ENCODE peak calls at places on chromosomes 6 and 20, in ten cellular contexts. X is HepG2, D is adipocyte, V is astrocyte, J is kidney, U is mesendoderm, F is endodermal cell, N is MM.1S, M is fibroblast of lung, C is HCT116. T is an unnamed sample.

GRCh38 chr20:5888051-5888450 is 62.3 kb downstream of the TRMT6 start:
- DNase-seq in X (no peak), N (no peak), C (no peak), D (no peak), J (no peak), M (no peak), V (peak; percentile 32), F (no peak), U (no peak), T (no peak)

GRCh38 chr6:25237579-25237978 is 41.6 kb upstream of the CARMIL1 start:
- DNase-seq in X (no peak), J (no peak), M (no peak), C (no peak), N (no peak), U (no peak), F (no peak), D (no peak), V (no peak), T (no peak)

GRCh38 chr20:53983401-53983800 is 87.0 kb downstream of the BCAS1 start:
- DNase-seq in J (no peak), X (no peak), N (no peak), D (no peak), C (no peak), V (no peak), F (no peak), M (no peak), U (no peak), T (no peak)

GRCh38 chr6:27025351-27025750 is 222.2 kb upstream of the PRSS16 start:
- DNase-seq in F (no peak), X (no peak), N (no peak), J (no peak), M (no peak), D (no peak), V (no peak), C (no peak), U (no peak), T (no peak)

GRCh38 chr6:127690588-127690987 is 113.6 kb downstream of the C6orf58 start:
- DNase-seq in N (no peak), J (no peak), C (no peak), V (no peak), X (no peak), U (no peak), F (no peak), D (no peak), M (no peak), T (no peak)

GRCh38 chr6:41546866-41547798 is 951 bp downstream of the FOXP4 start:
- DNase-seq in N (peak; percentile 33), M (peak; percentile 34), F (peak; percentile 84), J (peak; percentile 87), C (no peak), D (peak; percentile 72), U (peak; percentile 75), V (peak; percentile 26), X (no peak), T (peak; percentile 54)

GRCh38 chr20:24662756-24663399 is 193.4 kb downstream of the SYNDIG1 start:
- DNase-seq in M (peak; percentile 67), C (no peak), V (peak; percentile 10), U (no peak), J (peak; percentile 4), F (no peak), X (no peak), N (no peak), D (peak; percentile 45), T (no peak)

GRCh38 chr6:31058128-31058894 is 48.0 kb downstream of the MUC22 start:
- DNase-seq in M (peak; percentile 94), N (no peak), F (no peak), U (no peak), D (peak; percentile 89), C (peak; percentile 70), X (peak; percentile 61), J (no peak), V (peak; percentile 97), T (peak; percentile 92)

GRCh38 chr6:42038163-42038562 is 12.2 kb upstream of the TAF8 start:
- DNase-seq in F (no peak), X (no peak), C (no peak), J (no peak), M (no peak), D (no peak), N (no peak), U (no peak), V (no peak), T (no peak)

GRCh38 chr20:59071224-59071623 is 28.6 kb upstream of the PRELID3B start:
- DNase-seq in V (no peak), J (no peak), M (no peak), C (no peak), X (no peak), D (no peak), U (no peak), F (no peak), N (no peak), T (no peak)

GRCh38 chr6:31057426-31058003 is 47.2 kb downstream of the MUC22 start:
- DNase-seq in X (no peak), C (no peak), M (peak; percentile 29), N (no peak), D (peak; percentile 54), J (no peak), F (no peak), V (peak; percentile 61), U (no peak), T (peak; percentile 28)

GRCh38 chr6:75935473-75935793 is 137.0 kb downstream of the IMPG1 start:
- DNase-seq in M (no peak), X (no peak), D (no peak), V (no peak), N (no peak), C (no peak), U (no peak), J (no peak), F (no peak), T (no peak)
- H3K9ac ChIP-seq in M (peak overlapping the region; percentile 55), X (no peak overlapping the region), D (peak overlapping the region; percentile 65), V (peak overlapping the region; percentile 54), N (no peak overlapping the region), C (no peak overlapping the region), U (peak overlapping the region; percentile 8), J (no peak overlapping the region), F (no peak overlapping the region), T (peak overlapping the region; percentile 65)

GRCh38 chr6:130864344-130864743 is 37.1 kb downstream of the SMLR1 start:
- DNase-seq in U (no peak), J (no peak), D (no peak), X (peak; percentile 72), C (no peak), F (no peak), V (no peak), M (no peak), N (no peak), T (no peak)

GRCh38 chr6:130872250-130873095 is 45.3 kb downstream of the SMLR1 start:
- DNase-seq in X (peak; percentile 62), C (peak; percentile 27), V (peak; percentile 6), N (peak; percentile 67), D (peak; percentile 84), F (peak; percentile 90), M (peak; percentile 57), U (peak; percentile 78), J (peak; percentile 81), T (peak; percentile 61)

GRCh38 chr6:130865793-130866192 is 38.6 kb downstream of the SMLR1 start:
- DNase-seq in N (peak; percentile 86), D (no peak), U (no peak), M (no peak), F (no peak), J (no peak), C (no peak), V (no peak), X (no peak), T (no peak)

GRCh38 chr6:130870179-130870881 is 43.1 kb downstream of the SMLR1 start:
- DNase-seq in X (no peak), N (peak; percentile 44), V (no peak), U (no peak), J (no peak), D (no peak), C (no peak), M (no peak), F (no peak), T (no peak)

DNA sequence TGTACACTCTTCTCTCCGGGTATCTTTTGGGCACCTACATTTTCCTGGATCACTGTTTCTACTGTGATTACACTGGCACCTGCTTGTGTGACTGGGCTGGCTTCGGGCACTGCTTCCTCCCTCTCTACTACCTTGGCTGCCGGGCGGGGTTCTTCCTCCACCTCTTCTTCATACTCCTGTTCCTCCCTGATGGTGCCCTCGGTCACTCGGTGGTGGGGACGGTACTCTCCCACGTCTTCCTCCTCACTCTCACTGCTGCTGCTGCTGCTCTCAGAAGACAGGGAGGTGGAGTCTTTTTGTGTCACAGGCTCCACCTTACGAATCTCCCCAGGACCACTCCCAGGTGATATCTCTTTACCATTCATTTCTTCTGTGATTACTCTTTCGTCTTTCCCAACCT is 42.5 kb downstream of the SMLR1 start:
- DNase-seq in C (no peak), U (no peak), N (no peak), X (no peak), F (no peak), V (no peak), M (no peak), D (no peak), J (no peak), T (no peak)
- H3K9ac ChIP-seq in C (no peak overlapping the region), U (no peak overlapping the region), N (no peak overlapping the region), X (no peak overlapping the region), F (no peak overlapping the region), V (no peak overlapping the region), M (no peak overlapping the region), D (no peak overlapping the region), J (no peak overlapping the region), T (no peak overlapping the region)

DNA sequence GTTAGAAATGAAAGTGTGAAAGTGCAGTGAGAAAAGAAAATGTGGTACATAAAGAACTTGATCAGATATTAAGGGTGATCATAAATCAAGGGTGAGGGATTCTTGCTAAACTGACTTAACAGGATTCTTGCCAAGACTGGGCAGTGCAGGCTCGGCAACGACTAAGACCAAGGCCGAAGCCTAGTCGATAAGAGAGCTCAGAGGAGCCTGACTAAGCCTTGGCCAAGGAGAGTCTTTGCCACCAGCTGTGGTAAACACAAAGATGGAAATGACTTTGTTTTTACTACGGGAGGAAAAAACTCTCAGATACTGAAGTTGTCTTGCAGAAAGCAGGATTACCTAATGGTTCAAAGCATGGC is 196.6 kb downstream of the LY86 start:
- DNase-seq in M (peak; percentile 9), V (no peak), D (no peak), U (no peak), N (no peak), X (no peak), C (no peak), J (no peak), F (no peak), T (no peak)
- H3K9ac ChIP-seq in M (no peak overlapping the region), V (no peak overlapping the region), D (no peak overlapping the region), U (no peak overlapping the region), N (no peak overlapping the region), X (no peak overlapping the region), C (no peak overlapping the region), J (no peak overlapping the region), F (no peak overlapping the region), T (no peak overlapping the region)

DNA sequence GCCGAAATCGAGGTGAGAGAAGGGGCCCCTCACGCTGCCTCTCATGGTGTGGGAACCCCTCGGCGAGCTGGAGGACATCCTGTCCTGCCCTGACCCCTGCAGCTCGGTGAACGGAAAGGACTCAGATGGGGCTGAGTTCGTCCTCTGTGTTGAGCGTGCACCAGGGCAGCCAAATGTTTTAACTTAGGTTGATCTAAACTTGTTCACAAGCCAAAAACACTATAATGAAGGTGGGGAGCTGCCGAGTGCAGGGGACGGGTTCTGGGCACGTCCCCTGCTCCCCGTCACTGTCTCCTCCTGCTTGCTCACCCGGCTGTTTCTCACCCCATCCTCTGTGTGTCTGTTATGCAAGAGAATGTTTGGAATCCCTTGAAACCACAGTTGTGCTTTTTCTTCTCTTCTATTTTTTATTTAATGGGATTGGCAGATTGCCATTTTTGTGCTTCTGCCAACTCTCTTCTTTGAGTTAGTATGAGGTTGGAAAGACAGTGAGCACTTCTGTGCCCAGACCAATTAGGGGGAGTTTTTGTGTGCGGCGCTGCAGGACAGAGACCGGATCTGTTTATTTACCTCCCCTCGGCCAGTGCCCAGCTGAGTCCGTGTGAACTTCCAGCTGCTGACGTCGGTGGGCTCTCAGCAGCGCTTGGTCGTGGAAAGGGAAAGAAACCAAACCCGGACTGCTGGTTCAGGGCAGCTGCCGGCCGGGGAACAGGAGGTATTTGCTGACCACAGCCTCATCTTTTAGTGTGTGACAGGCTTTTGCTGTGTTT is 158.1 kb downstream of the DTNBP1 start:
- DNase-seq in J (peak; percentile 89), U (no peak), X (peak; percentile 94), D (peak; percentile 94), V (peak; percentile 95), M (peak; percentile 97), C (no peak), N (no peak), F (no peak), T (peak; percentile 99)
- H3K9ac ChIP-seq in J (peak overlapping the region; percentile 44), U (no peak overlapping the region), X (peak overlapping the region; percentile 36), D (peak overlapping the region; percentile 49), V (peak overlapping the region; percentile 68), M (peak overlapping the region; percentile 18), C (no peak overlapping the region), N (no peak overlapping the region), F (no peak overlapping the region), T (peak overlapping the region; percentile 69)